ENCODE peak calls at places on chromosomes 11 and 22, in seven cellular contexts. J is astrocyte of the cerebellum, H is AG04450, C is psoas muscle, U is body of pancreas, L is ovary, F is HFF-Myc. S is an unnamed sample.

GRCh38 chr11:36744375-36745168 is 146.5 kb upstream of the RAG2 start:
- DNase-seq in J (peak; percentile 13), H (peak; percentile 15), C (peak; percentile 68), U (peak; percentile 78), L (peak; percentile 53), F (peak; percentile 39), S (peak; percentile 34)

GRCh38 chr11:86861810-86862209 is 61.5 kb downstream of the PRSS23 start:
- DNase-seq in J (no peak), H (no peak), C (no peak), U (no peak), L (no peak), F (no peak), S (no peak)

GRCh38 chr11:5690216-5690615 is 626 bp downstream of the TRIM22 start:
- DNase-seq in J (no peak), H (no peak), C (no peak), U (no peak), L (no peak), F (no peak), S (no peak)

GRCh38 chr22:23029521-23030228 is 40.6 kb upstream of the GNAZ start:
- DNase-seq in J (no peak), H (no peak), C (no peak), U (no peak), L (no peak), F (no peak), S (no peak)

GRCh38 chr11:95081010-95081409 is 8.6 kb upstream of the ENDOD1 start:
- DNase-seq in J (no peak), H (no peak), C (no peak), U (no peak), L (no peak), F (no peak), S (no peak)

GRCh38 chr22:24803064-24803542 is 2.9 kb upstream of the SGSM1 start:
- DNase-seq in J (peak; percentile 5), H (no peak), C (peak; percentile 40), U (peak; percentile 72), L (peak; percentile 62), F (peak; percentile 7), S (peak; percentile 65)

GRCh38 chr11:69881467-69882269 is 62.5 kb upstream of the FGF3 start:
- DNase-seq in J (no peak), H (no peak), C (no peak), U (no peak), L (no peak), F (no peak), S (no peak)

GRCh38 chr11:112292785-112293407 is 32.2 kb upstream of the PLET1 start:
- DNase-seq in J (peak; percentile 80), H (peak; percentile 70), C (no peak), U (no peak), L (no peak), F (peak; percentile 36), S (no peak)

GRCh38 chr11:79768343-79768742 is 327.5 kb upstream of the TENM4 start:
- DNase-seq in J (no peak), H (no peak), C (no peak), U (peak; percentile 12), L (peak; percentile 16), F (no peak), S (no peak)

GRCh38 chr11:77175869-77176539 is 48.0 kb downstream of the MYO7A start:
- DNase-seq in J (no peak), H (no peak), C (peak; percentile 57), U (no peak), L (no peak), F (no peak), S (no peak)

GRCh38 chr11:124868322-124869274 is 3.4 kb downstream of the ROBO3 start:
- DNase-seq in J (no peak), H (no peak), C (no peak), U (no peak), L (peak; percentile 10), F (no peak), S (no peak)

GRCh38 chr22:39152511-39153219 is at the start of gene CBX7:
- DNase-seq in J (no peak), H (peak; percentile 47), C (peak; percentile 96), U (peak; percentile 96), L (peak; percentile 95), F (peak; percentile 21), S (peak; percentile 99)

GRCh38 chr22:35400335-35400680 is 368 bp downstream of the MCM5 start:
- DNase-seq in J (no peak), H (no peak), C (no peak), U (peak; percentile 22), L (no peak), F (no peak), S (no peak)

GRCh38 chr11:82557274-82557673 is 176.4 kb downstream of the FAM181B start:
- DNase-seq in J (no peak), H (no peak), C (no peak), U (no peak), L (no peak), F (no peak), S (peak; percentile 32)

GRCh38 chr22:19179472-19180048 is 1.0 kb upstream of the SLC25A1 start:
- DNase-seq in J (peak; percentile 65), H (peak; percentile 68), C (peak; percentile 78), U (peak; percentile 80), L (peak; percentile 81), F (no peak), S (peak; percentile 84)

GRCh38 chr11:69791266-69791665 is 16.1 kb upstream of the FGF4 start:
- DNase-seq in J (no peak), H (no peak), C (peak; percentile 32), U (no peak), L (no peak), F (peak; percentile 38), S (no peak)

GRCh38 chr22:33274214-33274828 is 216.1 kb upstream of the SYN3 start:
- DNase-seq in J (no peak), H (no peak), C (no peak), U (peak; percentile 16), L (no peak), F (no peak), S (peak; percentile 47)

GRCh38 chr11:5604896-5605295 is 8.5 kb downstream of the TRIM6 start:
- DNase-seq in J (no peak), H (no peak), C (no peak), U (no peak), L (no peak), F (no peak), S (no peak)

GRCh38 chr11:12185914-12186313 is 75.5 kb downstream of the MICAL2 start:
- DNase-seq in J (no peak), H (no peak), C (no peak), U (no peak), L (no peak), F (no peak), S (no peak)

GRCh38 chr11:122637538-122637937 is 18.0 kb upstream of the UBASH3B start:
- DNase-seq in J (no peak), H (no peak), C (no peak), U (no peak), L (no peak), F (no peak), S (no peak)

GRCh38 chr11:68780829-68781228 is 29.5 kb upstream of the TESMIN start:
- DNase-seq in J (no peak), H (no peak), C (no peak), U (peak; percentile 49), L (no peak), F (no peak), S (no peak)

GRCh38 chr22:50530280-50530856 is 556 bp upstream of the TYMP start:
- DNase-seq in J (no peak), H (no peak), C (peak; percentile 86), U (peak; percentile 63), L (peak; percentile 71), F (no peak), S (peak; percentile 74)

GRCh38 chr11:46006418-46007070 is 84.1 kb downstream of the LARGE2 start:
- DNase-seq in J (peak; percentile 67), H (peak; percentile 66), C (no peak), U (no peak), L (no peak), F (peak; percentile 73), S (peak; percentile 59)

GRCh38 chr11:100677796-100678195 is 9.3 kb upstream of the ARHGAP42 start:
- DNase-seq in J (no peak), H (no peak), C (no peak), U (no peak), L (no peak), F (no peak), S (no peak)
- TF ChIP-seq CTCF in J (no peak), H (no peak), C (no peak), U (no peak), L (no peak), F (no peak), S (no peak)

GRCh38 chr11:129018991-129019390 is 76.3 kb upstream of the TP53AIP1 start:
- DNase-seq in J (no peak), H (no peak), C (no peak), U (no peak), L (no peak), F (no peak), S (no peak)
- TF ChIP-seq CTCF in J (no peak), H (no peak), C (no peak), U (no peak), L (no peak), F (no peak), S (no peak)

GRCh38 chr22:17634696-17635095 is 3.9 kb upstream of the BCL2L13 start:
- DNase-seq in J (no peak), H (no peak), C (no peak), U (no peak), L (no peak), F (no peak), S (no peak)

GRCh38 chr22:17638182-17638431 is 450 bp upstream of the BCL2L13 start:
- DNase-seq in J (no peak), H (no peak), C (no peak), U (no peak), L (no peak), F (peak; percentile 51), S (no peak)

GRCh38 chr22:17633998-17634323 is 4.6 kb upstream of the BCL2L13 start:
- DNase-seq in J (no peak), H (no peak), C (no peak), U (no peak), L (no peak), F (no peak), S (no peak)

GRCh38 chr22:17637490-17638181 is 921 bp upstream of the BCL2L13 start:
- DNase-seq in J (no peak), H (no peak), C (no peak), U (no peak), L (no peak), F (no peak), S (no peak)

GRCh38 chr22:17638432-17639237 is at the start of gene BCL2L13:
- DNase-seq in J (peak; percentile 66), H (peak; percentile 70), C (peak; percentile 93), U (peak; percentile 93), L (peak; percentile 93), F (peak; percentile 91), S (peak; percentile 94)
- TF ChIP-seq CTCF in J (no peak), H (no peak), C (no peak), U (peak; percentile 29), L (no peak), F (no peak), S (no peak)

DNA sequence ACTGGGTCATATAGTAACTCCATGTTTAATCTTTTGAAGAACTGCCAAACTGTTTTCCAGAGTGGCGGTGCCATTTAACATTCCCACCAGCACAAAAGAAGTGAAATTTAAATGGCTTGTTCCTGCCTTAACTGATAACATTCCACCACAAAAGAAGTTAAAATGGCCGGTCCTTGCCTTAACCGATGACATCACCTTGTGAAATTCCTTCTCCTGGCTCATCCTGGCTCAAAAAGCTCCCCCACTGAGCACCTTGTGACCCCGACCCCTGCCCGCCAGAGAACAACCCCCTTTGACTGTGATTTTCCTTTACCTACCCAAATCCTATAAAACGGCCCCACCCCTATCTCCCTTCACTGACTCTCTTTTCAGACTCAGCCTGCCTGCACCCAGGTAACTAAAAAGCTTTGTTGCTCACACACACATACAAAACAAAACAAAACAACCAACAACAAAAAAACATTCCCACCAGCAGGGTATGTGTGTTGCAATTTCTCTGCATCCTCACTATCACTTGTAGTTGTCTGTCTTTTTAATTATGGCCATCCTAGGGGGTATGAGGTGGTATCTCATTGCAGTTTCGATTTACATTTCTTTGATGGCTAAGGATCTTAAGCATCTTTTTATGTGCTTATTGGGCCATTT is 109.0 kb downstream of the FAR1 start:
- DNase-seq in J (no peak), H (no peak), C (no peak), U (no peak), L (no peak), F (no peak), S (no peak)
- TF ChIP-seq CTCF in J (no peak), H (no peak), C (no peak), U (no peak), L (no peak), F (no peak), S (no peak)

S was measured in GM10248.